ENCODE peak calls at places on chromosomes 13 and 19, in ten cellular contexts. One of them, this sample, is unnamed.

GRCh38 chr19:14005381-14006084 is 587 bp downstream of the RFX1 start:
- DNase-seq in stimulated activated CD4-positive, alpha-beta T cell treated with anti-CD3 and anti-CD28 coated beads, Interleukin-1b, Interleukin-23, amount 100 ng/mL, for 24 hours: peak; percentile 91
- DNase-seq in AG10803: peak; percentile 83
- DNase-seq in activated CD4-positive, alpha-beta T cell treated with anti-CD3 and anti-CD28 coated beads, Interleukin-2, amount 50 U/mL, for 24 hours: peak; percentile 78
- DNase-seq in kidney epithelial cell: no peak
- DNase-seq in activated naive CD4-positive, alpha-beta T cell: peak; percentile 86
- DNase-seq in NCI-H345: peak; percentile 80
- DNase-seq in ureter: peak; percentile 95
- DNase-seq in psoas muscle: peak; percentile 96
- DNase-seq in neural progenitor cell: peak; percentile 94
- DNase-seq in this sample: peak; percentile 65

GRCh38 chr19:35008891-35009341 is 8.8 kb downstream of the GRAMD1A start:
- DNase-seq in stimulated activated CD4-positive, alpha-beta T cell treated with anti-CD3 and anti-CD28 coated beads, Interleukin-1b, Interleukin-23, amount 100 ng/mL, for 24 hours: no peak
- DNase-seq in AG10803: no peak
- DNase-seq in activated CD4-positive, alpha-beta T cell treated with anti-CD3 and anti-CD28 coated beads, Interleukin-2, amount 50 U/mL, for 24 hours: no peak
- DNase-seq in kidney epithelial cell: no peak
- DNase-seq in activated naive CD4-positive, alpha-beta T cell: no peak
- DNase-seq in NCI-H345: no peak
- DNase-seq in ureter: no peak
- DNase-seq in psoas muscle: no peak
- DNase-seq in neural progenitor cell: no peak
- DNase-seq in this sample: no peak

GRCh38 chr19:55301459-55302331 is 17.9 kb downstream of the BRSK1 start:
- DNase-seq in stimulated activated CD4-positive, alpha-beta T cell treated with anti-CD3 and anti-CD28 coated beads, Interleukin-1b, Interleukin-23, amount 100 ng/mL, for 24 hours: peak; percentile 97
- DNase-seq in AG10803: peak; percentile 56
- DNase-seq in activated CD4-positive, alpha-beta T cell treated with anti-CD3 and anti-CD28 coated beads, Interleukin-2, amount 50 U/mL, for 24 hours: peak; percentile 98
- DNase-seq in kidney epithelial cell: no peak
- DNase-seq in activated naive CD4-positive, alpha-beta T cell: peak; percentile 95
- DNase-seq in NCI-H345: peak; percentile 68
- DNase-seq in ureter: peak; percentile 86
- DNase-seq in psoas muscle: peak; percentile 93
- DNase-seq in neural progenitor cell: peak; percentile 95
- DNase-seq in this sample: peak; percentile 70

GRCh38 chr13:21971662-21972635 is 301.1 kb downstream of the FGF9 start:
- DNase-seq in stimulated activated CD4-positive, alpha-beta T cell treated with anti-CD3 and anti-CD28 coated beads, Interleukin-1b, Interleukin-23, amount 100 ng/mL, for 24 hours: no peak
- DNase-seq in AG10803: peak; percentile 89
- DNase-seq in activated CD4-positive, alpha-beta T cell treated with anti-CD3 and anti-CD28 coated beads, Interleukin-2, amount 50 U/mL, for 24 hours: no peak
- DNase-seq in kidney epithelial cell: no peak
- DNase-seq in activated naive CD4-positive, alpha-beta T cell: no peak
- DNase-seq in NCI-H345: no peak
- DNase-seq in ureter: no peak
- DNase-seq in psoas muscle: no peak
- DNase-seq in neural progenitor cell: no peak
- DNase-seq in this sample: no peak

GRCh38 chr13:51230473-51231105 is 8.4 kb downstream of the FAM124A start:
- DNase-seq in stimulated activated CD4-positive, alpha-beta T cell treated with anti-CD3 and anti-CD28 coated beads, Interleukin-1b, Interleukin-23, amount 100 ng/mL, for 24 hours: no peak
- DNase-seq in AG10803: peak; percentile 32
- DNase-seq in activated CD4-positive, alpha-beta T cell treated with anti-CD3 and anti-CD28 coated beads, Interleukin-2, amount 50 U/mL, for 24 hours: no peak
- DNase-seq in kidney epithelial cell: no peak
- DNase-seq in activated naive CD4-positive, alpha-beta T cell: no peak
- DNase-seq in NCI-H345: no peak
- DNase-seq in ureter: peak; percentile 73
- DNase-seq in psoas muscle: no peak
- DNase-seq in neural progenitor cell: no peak
- DNase-seq in this sample: no peak

GRCh38 chr13:113660066-113660465 is 2.1 kb upstream of the ATP4B start:
- DNase-seq in stimulated activated CD4-positive, alpha-beta T cell treated with anti-CD3 and anti-CD28 coated beads, Interleukin-1b, Interleukin-23, amount 100 ng/mL, for 24 hours: no peak
- DNase-seq in AG10803: no peak
- DNase-seq in activated CD4-positive, alpha-beta T cell treated with anti-CD3 and anti-CD28 coated beads, Interleukin-2, amount 50 U/mL, for 24 hours: no peak
- DNase-seq in kidney epithelial cell: no peak
- DNase-seq in activated naive CD4-positive, alpha-beta T cell: no peak
- DNase-seq in NCI-H345: no peak
- DNase-seq in ureter: no peak
- DNase-seq in psoas muscle: no peak
- DNase-seq in neural progenitor cell: no peak
- DNase-seq in this sample: no peak

GRCh38 chr13:30037766-30038165 is 187.3 kb upstream of the UBL3 start:
- DNase-seq in stimulated activated CD4-positive, alpha-beta T cell treated with anti-CD3 and anti-CD28 coated beads, Interleukin-1b, Interleukin-23, amount 100 ng/mL, for 24 hours: no peak
- DNase-seq in AG10803: peak; percentile 90
- DNase-seq in activated CD4-positive, alpha-beta T cell treated with anti-CD3 and anti-CD28 coated beads, Interleukin-2, amount 50 U/mL, for 24 hours: no peak
- DNase-seq in kidney epithelial cell: no peak
- DNase-seq in activated naive CD4-positive, alpha-beta T cell: no peak
- DNase-seq in NCI-H345: no peak
- DNase-seq in ureter: no peak
- DNase-seq in psoas muscle: no peak
- DNase-seq in neural progenitor cell: no peak
- DNase-seq in this sample: no peak

GRCh38 chr13:95676100-95676774 is 702 bp upstream of the DNAJC3 start:
- DNase-seq in stimulated activated CD4-positive, alpha-beta T cell treated with anti-CD3 and anti-CD28 coated beads, Interleukin-1b, Interleukin-23, amount 100 ng/mL, for 24 hours: no peak
- DNase-seq in AG10803: peak; percentile 41
- DNase-seq in activated CD4-positive, alpha-beta T cell treated with anti-CD3 and anti-CD28 coated beads, Interleukin-2, amount 50 U/mL, for 24 hours: no peak
- DNase-seq in kidney epithelial cell: no peak
- DNase-seq in activated naive CD4-positive, alpha-beta T cell: peak; percentile 1
- DNase-seq in NCI-H345: peak; percentile 57
- DNase-seq in ureter: no peak
- DNase-seq in psoas muscle: peak; percentile 57
- DNase-seq in neural progenitor cell: no peak
- DNase-seq in this sample: peak; percentile 74

This sample was measured in SHP77.